ENCODE peak calls at places on chromosome 1, in seven cellular contexts. One of them, this sample, is unnamed.

GRCh38 chr1:234600418-234601216 is 9.4 kb downstream of the IRF2BP2 start:
- DNase-seq in lower leg skin: peak
- DNase-seq in chondrocyte: no peak
- DNase-seq in heart right ventricle: peak
- DNase-seq in AG08396: no peak
- DNase-seq in non-pigmented ciliary epithelial cell: no peak
- DNase-seq in activated T-helper 1 cell treated with anti-CD3 and anti-CD28 coated beads, Interleukin-12 subunit alpha, Interleukin-12 subunit beta, Interleukin-2, Interleukin-4 antibody, amounts not matched to agents 30 ng/mL and 10 ng/mL and 1 ng/mL, durations not matched to agents 14 hours and 24 hours and 36 hours: no peak
- DNase-seq in this sample: peak

GRCh38 chr1:212514056-212514614 is 81.4 kb downstream of the NENF start:
- DNase-seq in heart right ventricle: peak
- DNase-seq in AG08396: peak
- DNase-seq in non-pigmented ciliary epithelial cell: no peak
- DNase-seq in chondrocyte: no peak
- DNase-seq in activated T-helper 1 cell treated with anti-CD3 and anti-CD28 coated beads, Interleukin-12 subunit alpha, Interleukin-12 subunit beta, Interleukin-2, Interleukin-4 antibody, amounts not matched to agents 30 ng/mL and 10 ng/mL and 1 ng/mL, durations not matched to agents 14 hours and 24 hours and 36 hours: no peak
- DNase-seq in lower leg skin: no peak
- DNase-seq in this sample: peak

GRCh38 chr1:10490271-10490970 is 15.7 kb downstream of the PEX14 start:
- DNase-seq in AG08396: no peak
- DNase-seq in heart right ventricle: no peak
- DNase-seq in chondrocyte: no peak
- DNase-seq in lower leg skin: no peak
- DNase-seq in activated T-helper 1 cell treated with anti-CD3 and anti-CD28 coated beads, Interleukin-12 subunit alpha, Interleukin-12 subunit beta, Interleukin-2, Interleukin-4 antibody, amounts not matched to agents 30 ng/mL and 10 ng/mL and 1 ng/mL, durations not matched to agents 14 hours and 24 hours and 36 hours: no peak
- DNase-seq in non-pigmented ciliary epithelial cell: no peak
- DNase-seq in this sample: no peak

GRCh38 chr1:212488436-212489283 is 55.9 kb downstream of the NENF start:
- DNase-seq in heart right ventricle: peak
- DNase-seq in chondrocyte: no peak
- DNase-seq in AG08396: peak
- DNase-seq in non-pigmented ciliary epithelial cell: no peak
- DNase-seq in lower leg skin: peak
- DNase-seq in activated T-helper 1 cell treated with anti-CD3 and anti-CD28 coated beads, Interleukin-12 subunit alpha, Interleukin-12 subunit beta, Interleukin-2, Interleukin-4 antibody, amounts not matched to agents 30 ng/mL and 10 ng/mL and 1 ng/mL, durations not matched to agents 14 hours and 24 hours and 36 hours: peak
- DNase-seq in this sample: no peak

GRCh38 chr1:209517651-209518050 is 65.9 kb upstream of the CAMK1G start:
- DNase-seq in heart right ventricle: no peak
- DNase-seq in chondrocyte: no peak
- DNase-seq in activated T-helper 1 cell treated with anti-CD3 and anti-CD28 coated beads, Interleukin-12 subunit alpha, Interleukin-12 subunit beta, Interleukin-2, Interleukin-4 antibody, amounts not matched to agents 30 ng/mL and 10 ng/mL and 1 ng/mL, durations not matched to agents 14 hours and 24 hours and 36 hours: no peak
- DNase-seq in lower leg skin: no peak
- DNase-seq in non-pigmented ciliary epithelial cell: no peak
- DNase-seq in AG08396: no peak
- DNase-seq in this sample: no peak

GRCh38 chr1:35726814-35727433 is 8.2 kb upstream of the C1orf216 start:
- DNase-seq in lower leg skin: peak
- DNase-seq in heart right ventricle: peak
- DNase-seq in AG08396: peak
- DNase-seq in activated T-helper 1 cell treated with anti-CD3 and anti-CD28 coated beads, Interleukin-12 subunit alpha, Interleukin-12 subunit beta, Interleukin-2, Interleukin-4 antibody, amounts not matched to agents 30 ng/mL and 10 ng/mL and 1 ng/mL, durations not matched to agents 14 hours and 24 hours and 36 hours: peak
- DNase-seq in chondrocyte: no peak
- DNase-seq in non-pigmented ciliary epithelial cell: no peak
- DNase-seq in this sample: peak

GRCh38 chr1:94281361-94282142 is 44.2 kb upstream of the ARHGAP29 start:
- DNase-seq in heart right ventricle: no peak
- DNase-seq in non-pigmented ciliary epithelial cell: no peak
- DNase-seq in activated T-helper 1 cell treated with anti-CD3 and anti-CD28 coated beads, Interleukin-12 subunit alpha, Interleukin-12 subunit beta, Interleukin-2, Interleukin-4 antibody, amounts not matched to agents 30 ng/mL and 10 ng/mL and 1 ng/mL, durations not matched to agents 14 hours and 24 hours and 36 hours: no peak
- DNase-seq in lower leg skin: no peak
- DNase-seq in AG08396: no peak
- DNase-seq in chondrocyte: no peak
- DNase-seq in this sample: no peak

GRCh38 chr1:98668733-98669132 is 7.2 kb downstream of the SNX7 start:
- DNase-seq in chondrocyte: no peak
- DNase-seq in AG08396: no peak
- DNase-seq in lower leg skin: no peak
- DNase-seq in activated T-helper 1 cell treated with anti-CD3 and anti-CD28 coated beads, Interleukin-12 subunit alpha, Interleukin-12 subunit beta, Interleukin-2, Interleukin-4 antibody, amounts not matched to agents 30 ng/mL and 10 ng/mL and 1 ng/mL, durations not matched to agents 14 hours and 24 hours and 36 hours: no peak
- DNase-seq in heart right ventricle: no peak
- DNase-seq in non-pigmented ciliary epithelial cell: no peak
- DNase-seq in this sample: no peak

GRCh38 chr1:107897428-107898339 is 67.3 kb downstream of the VAV3 start:
- DNase-seq in lower leg skin: no peak
- DNase-seq in activated T-helper 1 cell treated with anti-CD3 and anti-CD28 coated beads, Interleukin-12 subunit alpha, Interleukin-12 subunit beta, Interleukin-2, Interleukin-4 antibody, amounts not matched to agents 30 ng/mL and 10 ng/mL and 1 ng/mL, durations not matched to agents 14 hours and 24 hours and 36 hours: no peak
- DNase-seq in chondrocyte: no peak
- DNase-seq in non-pigmented ciliary epithelial cell: no peak
- DNase-seq in AG08396: no peak
- DNase-seq in heart right ventricle: no peak
- DNase-seq in this sample: no peak

GRCh38 chr1:9787702-9788101 is 36.1 kb downstream of the CLSTN1 start:
- DNase-seq in chondrocyte: no peak
- DNase-seq in non-pigmented ciliary epithelial cell: no peak
- DNase-seq in lower leg skin: no peak
- DNase-seq in AG08396: no peak
- DNase-seq in heart right ventricle: no peak
- DNase-seq in activated T-helper 1 cell treated with anti-CD3 and anti-CD28 coated beads, Interleukin-12 subunit alpha, Interleukin-12 subunit beta, Interleukin-2, Interleukin-4 antibody, amounts not matched to agents 30 ng/mL and 10 ng/mL and 1 ng/mL, durations not matched to agents 14 hours and 24 hours and 36 hours: peak
- DNase-seq in this sample: no peak

GRCh38 chr1:184051485-184052193 is at the start of gene TSEN15:
- DNase-seq in non-pigmented ciliary epithelial cell: no peak
- DNase-seq in AG08396: peak
- DNase-seq in lower leg skin: peak
- DNase-seq in activated T-helper 1 cell treated with anti-CD3 and anti-CD28 coated beads, Interleukin-12 subunit alpha, Interleukin-12 subunit beta, Interleukin-2, Interleukin-4 antibody, amounts not matched to agents 30 ng/mL and 10 ng/mL and 1 ng/mL, durations not matched to agents 14 hours and 24 hours and 36 hours: peak
- DNase-seq in heart right ventricle: peak
- DNase-seq in chondrocyte: peak
- DNase-seq in this sample: peak

GRCh38 chr1:175369696-175370095 is 177.1 kb upstream of the KIAA0040 start:
- DNase-seq in chondrocyte: no peak
- DNase-seq in heart right ventricle: no peak
- DNase-seq in non-pigmented ciliary epithelial cell: no peak
- DNase-seq in lower leg skin: no peak
- DNase-seq in activated T-helper 1 cell treated with anti-CD3 and anti-CD28 coated beads, Interleukin-12 subunit alpha, Interleukin-12 subunit beta, Interleukin-2, Interleukin-4 antibody, amounts not matched to agents 30 ng/mL and 10 ng/mL and 1 ng/mL, durations not matched to agents 14 hours and 24 hours and 36 hours: no peak
- DNase-seq in AG08396: no peak
- DNase-seq in this sample: no peak

GRCh38 chr1:204288061-204288588 is 71.6 kb downstream of the PLEKHA6 start:
- DNase-seq in non-pigmented ciliary epithelial cell: no peak
- DNase-seq in lower leg skin: peak
- DNase-seq in AG08396: no peak
- DNase-seq in activated T-helper 1 cell treated with anti-CD3 and anti-CD28 coated beads, Interleukin-12 subunit alpha, Interleukin-12 subunit beta, Interleukin-2, Interleukin-4 antibody, amounts not matched to agents 30 ng/mL and 10 ng/mL and 1 ng/mL, durations not matched to agents 14 hours and 24 hours and 36 hours: no peak
- DNase-seq in chondrocyte: no peak
- DNase-seq in heart right ventricle: peak
- DNase-seq in this sample: peak

GRCh38 chr1:161486806-161487482 is 18.3 kb upstream of the FCGR2A start:
- DNase-seq in activated T-helper 1 cell treated with anti-CD3 and anti-CD28 coated beads, Interleukin-12 subunit alpha, Interleukin-12 subunit beta, Interleukin-2, Interleukin-4 antibody, amounts not matched to agents 30 ng/mL and 10 ng/mL and 1 ng/mL, durations not matched to agents 14 hours and 24 hours and 36 hours: peak
- DNase-seq in AG08396: peak
- DNase-seq in heart right ventricle: peak
- DNase-seq in lower leg skin: no peak
- DNase-seq in chondrocyte: no peak
- DNase-seq in non-pigmented ciliary epithelial cell: peak
- DNase-seq in this sample: no peak

This sample was measured in Right ventricle myocardium superior.